ENCODE peak calls at places on chromosomes 12 and 14, in eight cellular contexts. One of them, this sample, is unnamed.

GRCh38 chr12:7060353-7060954 is at the start of gene C1S:
- DNase-seq in stimulated activated CD8-positive, alpha-beta memory T cell treated with anti-CD3 and anti-CD28 coated beads, Interleukin-4, amount 100 ng/mL, for 4 hours: no peak
- DNase-seq in endothelial cell of umbilical vein: peak
- DNase-seq in mucosa of descending colon: no peak
- DNase-seq in NCI-H524: no peak
- DNase-seq in midbrain: peak
- DNase-seq in bronchial epithelial cell: peak
- DNase-seq in anterior cingulate cortex: no peak
- DNase-seq in this sample: peak

GRCh38 chr12:42859612-42860011 is 270.1 kb upstream of the PRICKLE1 start:
- DNase-seq in stimulated activated CD8-positive, alpha-beta memory T cell treated with anti-CD3 and anti-CD28 coated beads, Interleukin-4, amount 100 ng/mL, for 4 hours: no peak
- DNase-seq in endothelial cell of umbilical vein: no peak
- DNase-seq in mucosa of descending colon: no peak
- DNase-seq in NCI-H524: no peak
- DNase-seq in midbrain: no peak
- DNase-seq in bronchial epithelial cell: no peak
- DNase-seq in anterior cingulate cortex: no peak
- DNase-seq in this sample: no peak

GRCh38 chr14:77103475-77103874 is 5.4 kb downstream of the CIPC start:
- DNase-seq in stimulated activated CD8-positive, alpha-beta memory T cell treated with anti-CD3 and anti-CD28 coated beads, Interleukin-4, amount 100 ng/mL, for 4 hours: no peak
- DNase-seq in endothelial cell of umbilical vein: no peak
- DNase-seq in mucosa of descending colon: no peak
- DNase-seq in NCI-H524: no peak
- DNase-seq in midbrain: no peak
- DNase-seq in bronchial epithelial cell: no peak
- DNase-seq in anterior cingulate cortex: no peak
- DNase-seq in this sample: no peak

GRCh38 chr12:74488134-74488533 is 49.5 kb upstream of the ATXN7L3B start:
- DNase-seq in stimulated activated CD8-positive, alpha-beta memory T cell treated with anti-CD3 and anti-CD28 coated beads, Interleukin-4, amount 100 ng/mL, for 4 hours: no peak
- DNase-seq in endothelial cell of umbilical vein: no peak
- DNase-seq in mucosa of descending colon: no peak
- DNase-seq in NCI-H524: no peak
- DNase-seq in midbrain: no peak
- DNase-seq in bronchial epithelial cell: no peak
- DNase-seq in anterior cingulate cortex: no peak
- DNase-seq in this sample: no peak

GRCh38 chr12:21690704-21691368 is 33.2 kb upstream of the LDHB start:
- DNase-seq in stimulated activated CD8-positive, alpha-beta memory T cell treated with anti-CD3 and anti-CD28 coated beads, Interleukin-4, amount 100 ng/mL, for 4 hours: no peak
- DNase-seq in endothelial cell of umbilical vein: no peak
- DNase-seq in mucosa of descending colon: no peak
- DNase-seq in NCI-H524: no peak
- DNase-seq in midbrain: no peak
- DNase-seq in bronchial epithelial cell: no peak
- DNase-seq in anterior cingulate cortex: no peak
- DNase-seq in this sample: no peak

GRCh38 chr12:7460375-7461259 is 16.7 kb upstream of the CD163L1 start:
- DNase-seq in stimulated activated CD8-positive, alpha-beta memory T cell treated with anti-CD3 and anti-CD28 coated beads, Interleukin-4, amount 100 ng/mL, for 4 hours: peak
- DNase-seq in endothelial cell of umbilical vein: peak
- DNase-seq in mucosa of descending colon: peak
- DNase-seq in NCI-H524: peak
- DNase-seq in midbrain: peak
- DNase-seq in bronchial epithelial cell: peak
- DNase-seq in anterior cingulate cortex: peak
- DNase-seq in this sample: peak

GRCh38 chr12:16573652-16574077 is 32.3 kb downstream of the LMO3 start:
- DNase-seq in stimulated activated CD8-positive, alpha-beta memory T cell treated with anti-CD3 and anti-CD28 coated beads, Interleukin-4, amount 100 ng/mL, for 4 hours: no peak
- DNase-seq in endothelial cell of umbilical vein: no peak
- DNase-seq in mucosa of descending colon: no peak
- DNase-seq in NCI-H524: peak
- DNase-seq in midbrain: no peak
- DNase-seq in bronchial epithelial cell: peak
- DNase-seq in anterior cingulate cortex: no peak
- DNase-seq in this sample: no peak

GRCh38 chr12:113322353-113322752 is 12.6 kb downstream of the SLC8B1 start:
- DNase-seq in stimulated activated CD8-positive, alpha-beta memory T cell treated with anti-CD3 and anti-CD28 coated beads, Interleukin-4, amount 100 ng/mL, for 4 hours: no peak
- DNase-seq in endothelial cell of umbilical vein: no peak
- DNase-seq in mucosa of descending colon: no peak
- DNase-seq in NCI-H524: no peak
- DNase-seq in midbrain: no peak
- DNase-seq in bronchial epithelial cell: peak
- DNase-seq in anterior cingulate cortex: no peak
- DNase-seq in this sample: peak

GRCh38 chr14:105448706-105449111 is 25.9 kb upstream of the CRIP2 start:
- DNase-seq in stimulated activated CD8-positive, alpha-beta memory T cell treated with anti-CD3 and anti-CD28 coated beads, Interleukin-4, amount 100 ng/mL, for 4 hours: peak
- DNase-seq in endothelial cell of umbilical vein: peak
- DNase-seq in mucosa of descending colon: peak
- DNase-seq in NCI-H524: peak
- DNase-seq in midbrain: peak
- DNase-seq in bronchial epithelial cell: peak
- DNase-seq in anterior cingulate cortex: peak
- DNase-seq in this sample: peak

GRCh38 chr12:47767197-47767724 is 5.8 kb upstream of the SLC48A1 start:
- DNase-seq in stimulated activated CD8-positive, alpha-beta memory T cell treated with anti-CD3 and anti-CD28 coated beads, Interleukin-4, amount 100 ng/mL, for 4 hours: peak
- DNase-seq in endothelial cell of umbilical vein: peak
- DNase-seq in mucosa of descending colon: peak
- DNase-seq in NCI-H524: peak
- DNase-seq in midbrain: peak
- DNase-seq in bronchial epithelial cell: peak
- DNase-seq in anterior cingulate cortex: peak
- DNase-seq in this sample: peak

GRCh38 chr12:116876151-116876869 is 4.9 kb downstream of the HRK start:
- DNase-seq in stimulated activated CD8-positive, alpha-beta memory T cell treated with anti-CD3 and anti-CD28 coated beads, Interleukin-4, amount 100 ng/mL, for 4 hours: no peak
- DNase-seq in endothelial cell of umbilical vein: no peak
- DNase-seq in mucosa of descending colon: no peak
- DNase-seq in NCI-H524: peak
- DNase-seq in midbrain: no peak
- DNase-seq in bronchial epithelial cell: no peak
- DNase-seq in anterior cingulate cortex: peak
- DNase-seq in this sample: no peak